ENCODE peak calls at places on chromosomes 11 and 22, in five cellular contexts. A is PC-3; M is CD4-positive, CD25-positive, alpha-beta regulatory T cell; N is GM23248; T is breast epithelium. V is an unnamed sample. For H3K4me1, the result is how much of the 10 kb centered on the place peaks cover.

GRCh38 chr11:8228206-8228605 is 35.5 kb downstream of the LMO1 start:
- DNase-seq in A (no peak), N (no peak), T (no peak), M (no peak), V (no peak)

GRCh38 chr11:40513281-40513680 is 946.2 kb downstream of the LRRC4C start:
- DNase-seq in M (no peak), A (no peak), T (no peak), N (no peak), V (no peak)

GRCh38 chr11:134786636-134787035 is 374.6 kb upstream of the B3GAT1 start:
- DNase-seq in M (no peak), T (no peak), N (no peak), A (no peak), V (no peak)

GRCh38 chr11:13663631-13664071 is 4.8 kb upstream of the FAR1 start:
- DNase-seq in M (no peak), A (peak), N (peak), T (no peak), V (no peak)

GRCh38 chr22:19422440-19423301 is 8.9 kb downstream of the HIRA start:
- DNase-seq in N (no peak), M (no peak), T (no peak), A (no peak), V (no peak)

GRCh38 chr22:23126165-23127054 is 15.4 kb downstream of the RSPH14 start:
- DNase-seq in A (no peak), N (no peak), M (no peak), T (no peak), V (no peak)

GRCh38 chr11:114044042-114044871 is 15.3 kb upstream of the ZBTB16 start:
- DNase-seq in N (no peak), A (no peak), M (no peak), T (no peak), V (no peak)

GRCh38 chr11:65920035-65920802 is 993 bp downstream of the DRAP1 start:
- DNase-seq in T (peak), A (peak), M (no peak), N (peak), V (no peak)

GRCh38 chr11:79314906-79315689 is 125.7 kb downstream of the TENM4 start:
- DNase-seq in M (no peak), A (peak), T (no peak), N (peak), V (no peak)

GRCh38 chr11:8593935-8594909 is at the start of gene STK33:
- DNase-seq in M (no peak), N (peak), A (no peak), T (no peak), V (no peak)

GRCh38 chr22:46484156-46484860 is 53.1 kb downstream of the CELSR1 start:
- DNase-seq in N (no peak), T (no peak), A (no peak), M (no peak), V (no peak)

GRCh38 chr11:8601376-8602133 is 7.5 kb upstream of the STK33 start:
- DNase-seq in T (no peak), M (no peak), N (peak), A (no peak), V (no peak)

DNA sequence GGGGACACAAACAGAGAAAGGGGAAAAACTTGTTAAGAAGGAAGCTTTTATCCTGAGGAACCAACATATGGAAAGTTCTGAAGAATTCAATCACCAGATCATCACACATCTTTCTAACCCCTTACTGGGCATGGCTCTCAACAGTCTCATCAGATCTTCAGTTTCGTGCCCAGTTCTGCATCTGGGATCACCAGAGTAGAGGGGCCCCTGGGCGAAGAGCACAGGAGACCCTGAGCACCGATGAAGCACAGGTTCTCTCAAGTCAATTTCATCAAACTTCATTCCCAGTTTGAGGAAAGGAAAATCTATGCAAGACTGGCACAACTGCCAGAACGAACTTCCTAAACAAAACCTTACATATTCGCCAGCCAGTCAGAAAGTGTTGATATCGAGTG is 8.5 kb upstream of the PYGM start:
- DNase-seq in T (no peak), A (no peak), M (no peak), N (no peak), V (no peak)
- H3K4me1 ChIP-seq in T (under half), A (under half), M (half or more), N (under half), V (under half)

DNA sequence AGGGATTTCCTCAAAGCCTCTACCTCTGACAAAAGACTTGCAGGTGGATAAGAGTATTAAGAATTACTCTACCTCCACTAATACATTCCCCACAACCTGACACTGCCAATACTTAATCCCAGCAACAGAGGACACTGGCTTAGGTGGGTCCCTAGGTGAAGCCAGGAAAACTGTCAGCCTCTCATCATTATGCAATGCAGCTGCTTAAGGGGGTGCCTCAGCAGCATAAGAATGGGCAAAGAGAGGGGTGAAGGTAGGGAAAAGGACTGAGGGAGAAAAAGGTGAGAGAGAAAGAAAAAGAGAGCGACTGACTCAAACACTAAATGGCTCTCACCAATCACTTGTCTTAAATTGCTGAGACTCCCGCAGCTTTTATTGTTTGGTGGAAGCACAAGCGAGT is 64.7 kb upstream of the CHRM4 start:
- DNase-seq in T (no peak), N (no peak), A (no peak), M (no peak), V (no peak)
- H3K4me1 ChIP-seq in T (under half), N (under half), A (under half), M (under half), V (under half)

GRCh38 chr11:119717839-119718534 is 11.0 kb downstream of the NECTIN1 start:
- DNase-seq in A (no peak), T (no peak), M (no peak), N (no peak), V (no peak)
- H3K4me1 ChIP-seq in A (under half), T (under half), M (under half), N (under half), V (under half)

DNA sequence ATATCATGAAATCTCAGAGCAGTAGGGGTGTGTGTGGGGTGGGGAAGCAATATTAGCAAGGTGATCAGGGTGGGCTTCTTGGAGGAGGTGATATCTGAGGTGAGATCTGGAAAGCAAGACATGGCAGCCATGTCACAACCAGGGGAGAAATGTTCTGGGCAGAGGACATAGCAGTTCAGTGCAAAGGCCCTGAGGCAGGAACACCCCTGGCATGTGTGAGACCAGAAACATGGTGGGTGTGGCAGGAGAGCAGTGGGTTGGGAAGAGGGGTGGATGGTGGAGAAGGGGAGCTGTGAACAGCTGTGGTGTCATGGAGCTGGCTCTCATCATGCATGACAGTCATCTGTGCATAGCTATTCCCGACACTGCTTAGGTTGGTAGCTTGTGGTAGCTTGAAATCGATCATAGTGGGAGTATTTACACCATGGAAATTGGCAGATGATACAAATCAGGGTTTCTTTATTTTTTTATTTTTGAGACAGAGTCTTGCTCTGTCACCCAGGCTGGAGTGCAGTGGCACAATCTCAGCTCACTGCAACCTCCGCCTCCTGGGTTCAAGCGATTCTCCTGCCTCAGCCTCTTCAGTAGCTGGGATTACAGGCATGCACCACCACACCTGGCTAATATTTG is 17.9 kb upstream of the MPPED1 start:
- DNase-seq in N (no peak), A (no peak), M (no peak), T (no peak), V (no peak)
- H3K4me1 ChIP-seq in N (under half), A (under half), M (under half), T (under half), V (under half)

GRCh38 chr22:30214703-30215405 is 31.7 kb downstream of the LIF start:
- DNase-seq in A (no peak), N (no peak), M (no peak), T (no peak), V (no peak)
- H3K4me1 ChIP-seq in A (under half), N (under half), M (under half), T (under half), V (under half)

GRCh38 chr11:75815345-75815983 is 454 bp downstream of the UVRAG start:
- DNase-seq in T (peak), M (peak), A (peak), N (peak), V (no peak)
- H3K4me1 ChIP-seq in T (under half), M (under half), A (under half), N (under half), V (under half)

GRCh38 chr11:62881579-62882427 is 1.1 kb downstream of the SLC3A2 start:
- DNase-seq in A (peak), M (peak), N (peak), T (peak), V (no peak)

GRCh38 chr11:62882811-62883496 is 2.3 kb downstream of the SLC3A2 start:
- DNase-seq in T (no peak), M (no peak), A (no peak), N (no peak), V (no peak)

GRCh38 chr11:62883677-62884076 is 3.0 kb downstream of the SLC3A2 start:
- DNase-seq in M (no peak), N (peak), A (no peak), T (no peak), V (no peak)

GRCh38 chr11:62880803-62881578 is at the start of gene SLC3A2:
- DNase-seq in N (peak), M (peak), T (peak), A (peak), V (peak)

DNA sequence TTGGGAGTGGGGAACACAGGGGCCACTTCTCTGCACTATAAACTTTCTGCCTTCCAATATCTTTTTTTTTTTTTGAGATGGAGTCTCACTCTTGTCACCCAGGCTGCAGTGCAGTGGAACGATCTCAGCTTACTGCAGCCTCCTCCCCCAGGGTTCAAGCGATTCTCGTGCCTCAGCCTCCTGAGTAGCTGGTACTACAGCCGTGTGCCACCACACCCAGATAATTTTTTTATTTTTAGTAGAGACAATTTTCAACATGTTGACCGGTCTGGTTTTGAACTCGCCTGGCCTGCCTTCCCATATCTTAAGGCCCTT is 1.7 kb downstream of the SLC3A2 start:
- DNase-seq in M (no peak), N (peak), T (no peak), A (no peak), V (no peak)
- H3K4me1 ChIP-seq in M (under half), N (half or more), T (under half), A (under half), V (under half)

DNA sequence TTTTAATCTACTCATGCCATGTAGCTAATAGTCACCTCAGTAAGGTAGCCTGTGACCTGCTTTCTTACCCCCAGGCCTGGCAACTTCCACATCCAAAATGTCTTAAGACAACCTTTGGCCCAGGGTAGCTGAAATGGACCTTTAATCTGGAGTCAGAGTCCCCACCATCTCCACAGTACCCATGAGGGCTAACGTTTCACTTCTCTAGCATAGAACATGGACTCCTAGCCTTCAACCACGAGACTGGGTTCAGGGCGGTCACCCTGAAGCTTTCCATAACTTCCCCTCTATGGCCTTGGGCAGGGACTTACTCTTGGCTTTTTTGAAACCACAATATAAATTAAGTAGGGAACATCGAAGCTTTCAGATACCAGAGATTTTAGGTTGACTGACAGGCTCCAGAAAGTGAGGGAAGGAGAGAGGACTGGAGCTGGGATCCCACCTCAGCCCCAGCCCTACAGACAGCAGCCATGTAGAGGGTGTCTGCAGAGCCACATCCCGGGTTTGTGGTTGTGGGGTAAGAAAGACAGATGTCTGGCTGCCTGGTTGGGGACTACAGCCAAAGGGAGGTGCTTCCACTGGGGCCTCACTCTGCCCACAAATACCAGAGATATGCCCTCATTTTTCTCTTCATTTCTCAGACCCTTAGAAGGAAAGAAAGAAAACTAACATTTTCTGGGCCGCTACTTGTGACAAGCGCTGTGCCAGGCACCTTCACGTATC is 2.6 kb downstream of the TBC1D10A start:
- DNase-seq in T (no peak), M (no peak), N (peak), A (no peak), V (no peak)
- H3K4me1 ChIP-seq in T (under half), M (half or more), N (under half), A (under half), V (under half)

V was measured in keratinocyte.